ENCODE peak calls at places on chromosomes 12 and 14, in six cellular contexts. U is suprapubic skin; G is thoracic aorta; I is aorta; F is testis; W is CD8-positive, alpha-beta memory T cell. O is an unnamed sample.

GRCh38 chr14:97219356-97220017 is 422.3 kb downstream of the VRK1 start:
- DNase-seq in U (no peak), G (no peak), I (no peak), F (no peak), W (no peak), O (no peak)

GRCh38 chr14:49986344-49987014 is 93.6 kb downstream of the ARF6 start:
- DNase-seq in U (no peak), G (no peak), I (no peak), F (no peak), W (no peak), O (no peak)

GRCh38 chr12:27198036-27198435 is 46.0 kb upstream of the STK38L start:
- DNase-seq in U (no peak), G (peak; percentile 69), I (peak; percentile 82), F (no peak), W (no peak), O (no peak)

GRCh38 chr14:53663709-53664108 is 292.9 kb downstream of the BMP4 start:
- DNase-seq in U (no peak), G (no peak), I (no peak), F (no peak), W (no peak), O (no peak)

GRCh38 chr12:57148469-57149308 is 1.3 kb upstream of the LRP1-AS start:
- DNase-seq in U (peak; percentile 81), G (no peak), I (peak; percentile 88), F (peak; percentile 70), W (no peak), O (no peak)

GRCh38 chr12:32049956-32050355 is 56.7 kb upstream of the BICD1 start:
- DNase-seq in U (no peak), G (no peak), I (no peak), F (no peak), W (no peak), O (no peak)

GRCh38 chr12:104727866-104728449 is 230.1 kb downstream of the SLC41A2 start:
- DNase-seq in U (no peak), G (no peak), I (no peak), F (no peak), W (no peak), O (no peak)

GRCh38 chr12:92277795-92278194 is 132.1 kb upstream of the BTG1 start:
- DNase-seq in U (no peak), G (no peak), I (no peak), F (no peak), W (no peak), O (no peak)

GRCh38 chr14:57085801-57086200 is 182.9 kb downstream of the EXOC5 start:
- DNase-seq in U (no peak), G (no peak), I (no peak), F (peak; percentile 59), W (no peak), O (no peak)

GRCh38 chr14:64848239-64848638 is 31.5 kb downstream of the SPTB start:
- DNase-seq in U (no peak), G (no peak), I (no peak), F (no peak), W (no peak), O (no peak)

GRCh38 chr12:108846320-108846719 is 11.1 kb downstream of the SSH1 start:
- DNase-seq in U (no peak), G (no peak), I (peak; percentile 55), F (no peak), W (no peak), O (no peak)

GRCh38 chr12:6950401-6950801 is 755 bp upstream of the PTPN6 start:
- DNase-seq in U (no peak), G (no peak), I (peak; percentile 4), F (no peak), W (no peak), O (no peak)

GRCh38 chr12:124490584-124491305 is 76.7 kb downstream of the NCOR2 start:
- DNase-seq in U (peak; percentile 76), G (no peak), I (peak; percentile 78), F (peak; percentile 95), W (no peak), O (no peak)

GRCh38 chr12:124488520-124488919 is 78.9 kb downstream of the NCOR2 start:
- DNase-seq in U (no peak), G (no peak), I (no peak), F (peak; percentile 69), W (no peak), O (no peak)

GRCh38 chr12:124489915-124490583 is 77.4 kb downstream of the NCOR2 start:
- DNase-seq in U (no peak), G (no peak), I (no peak), F (no peak), W (no peak), O (no peak)

GRCh38 chr12:124487834-124488165 is 79.6 kb downstream of the NCOR2 start:
- DNase-seq in U (no peak), G (no peak), I (no peak), F (no peak), W (no peak), O (no peak)

DNA sequence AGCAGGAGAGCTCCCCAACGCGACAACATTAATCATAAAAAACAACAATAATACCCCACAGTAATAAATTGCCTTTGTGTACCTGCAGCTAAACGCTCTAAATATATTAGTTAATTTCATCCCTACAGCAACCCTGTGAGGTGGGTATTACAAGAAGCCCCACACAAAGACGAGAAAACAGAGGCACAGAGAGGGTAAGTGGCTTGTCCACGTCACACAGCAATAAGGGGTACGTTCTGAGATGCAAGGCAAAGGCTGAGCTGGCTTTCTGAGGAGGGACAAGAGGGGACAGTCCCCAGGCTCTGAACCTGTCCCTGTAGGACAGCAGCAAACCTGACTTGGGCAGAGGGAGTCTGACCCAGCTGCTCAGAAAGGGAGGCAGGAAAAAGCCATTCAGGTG is 78.2 kb downstream of the NCOR2 start:
- DNase-seq in U (no peak), G (no peak), I (no peak), F (no peak), W (no peak), O (no peak)
- H3K27ac ChIP-seq in U (no peak overlapping the region), G (no peak overlapping the region), I (no peak overlapping the region), F (no peak overlapping the region), W (no peak overlapping the region), O (no peak overlapping the region)

GRCh38 chr12:122899887-122900286 is 4.0 kb upstream of the VPS37B start:
- DNase-seq in U (peak; percentile 16), G (no peak), I (no peak), F (no peak), W (no peak), O (no peak)
- H3K27ac ChIP-seq in U (no peak overlapping the region), G (no peak overlapping the region), I (no peak overlapping the region), F (no peak overlapping the region), W (no peak overlapping the region), O (peak overlapping the region; percentile 96)

DNA sequence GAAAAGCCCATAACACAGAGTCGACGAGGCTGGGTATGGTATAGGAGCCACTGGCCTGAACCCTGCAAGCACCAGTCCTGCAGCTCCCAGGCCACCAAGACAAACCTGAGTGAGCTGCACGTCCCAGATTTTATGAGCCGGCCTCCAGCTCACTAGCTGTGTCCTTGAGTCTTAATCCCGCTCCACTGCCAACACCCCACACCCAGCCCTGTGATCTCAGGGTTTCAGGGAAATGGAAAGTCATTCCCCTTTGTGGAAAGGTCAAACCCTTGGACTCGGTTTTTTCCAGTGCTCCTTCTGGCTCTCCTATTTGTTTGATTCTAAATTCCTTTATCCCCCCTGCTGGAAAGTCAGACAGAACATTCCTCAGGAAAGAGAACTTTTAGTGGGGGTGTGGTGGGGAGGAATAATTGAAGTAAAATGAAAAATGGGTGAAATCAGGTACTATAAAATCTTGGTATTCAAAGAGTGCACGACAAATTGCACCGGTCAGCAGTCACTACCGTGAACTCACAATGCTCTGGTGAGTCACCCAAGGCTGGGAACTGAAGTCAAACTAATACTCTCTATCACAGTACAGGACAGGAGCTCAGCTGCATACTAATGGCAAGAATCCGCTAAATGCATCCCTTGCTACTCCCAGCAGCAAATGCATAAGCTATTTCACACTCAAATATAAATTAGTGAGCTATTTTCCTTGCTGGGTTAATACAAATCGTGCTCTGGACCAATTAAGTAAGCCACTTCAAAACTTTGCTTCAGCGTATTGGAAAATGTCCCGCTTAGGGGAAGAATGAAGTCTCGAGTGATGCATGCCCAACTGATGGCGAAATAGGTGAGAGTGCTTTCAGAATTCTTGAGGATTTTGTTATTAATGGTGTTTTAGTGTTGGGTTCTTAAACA is 9.0 kb downstream of the PITPNM2 start:
- DNase-seq in U (peak; percentile 64), G (peak; percentile 47), I (peak; percentile 77), F (peak; percentile 83), W (no peak), O (no peak)
- H3K27ac ChIP-seq in U (peak overlapping the region; percentile 73), G (peak overlapping the region; percentile 69), I (no peak overlapping the region), F (no peak overlapping the region), W (no peak overlapping the region), O (peak overlapping the region; percentile 83)

GRCh38 chr12:52308807-52309425 is 12.3 kb downstream of the KRT83 start:
- DNase-seq in U (peak; percentile 54), G (no peak), I (no peak), F (no peak), W (no peak), O (no peak)
- H3K27ac ChIP-seq in U (peak overlapping the region; percentile 18), G (no peak overlapping the region), I (no peak overlapping the region), F (no peak overlapping the region), W (no peak overlapping the region), O (peak overlapping the region; percentile 44)

DNA sequence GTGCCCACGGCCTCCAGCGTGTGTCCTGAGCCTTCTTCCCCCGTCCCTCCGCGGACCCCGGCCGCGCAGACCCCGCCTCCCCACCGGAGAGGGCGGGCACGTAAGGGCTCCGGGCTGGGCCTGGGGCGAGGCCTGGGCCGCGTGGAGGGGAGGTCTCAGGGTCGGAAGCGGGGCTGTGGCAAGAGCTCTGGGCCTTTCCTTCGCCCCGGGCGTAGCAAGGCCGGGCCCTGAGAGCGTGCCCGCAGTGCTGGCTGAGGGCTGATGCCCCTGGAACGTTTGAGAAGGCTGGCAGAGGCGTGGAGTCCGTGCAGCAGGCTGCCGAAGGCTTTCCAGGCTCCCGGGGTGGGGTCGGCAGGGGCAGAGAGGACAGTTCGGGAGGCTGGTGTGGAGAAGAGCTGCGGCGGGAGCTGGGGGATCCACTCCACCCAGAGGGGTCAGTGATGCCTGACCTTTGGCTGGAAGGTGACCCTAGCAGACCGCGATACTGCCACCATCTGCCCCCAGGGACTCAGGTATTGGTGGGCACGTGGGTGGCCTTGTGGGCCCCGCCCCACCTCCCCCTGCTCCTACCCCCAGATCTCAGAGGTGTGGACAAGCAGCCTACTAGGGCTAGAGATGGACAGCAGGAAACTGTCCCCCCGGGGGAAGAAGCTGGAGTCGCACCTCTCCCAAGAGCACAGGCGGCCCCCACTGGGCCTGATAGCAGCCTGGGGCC is 545 bp downstream of the TEX22 start:
- DNase-seq in U (no peak), G (no peak), I (peak; percentile 59), F (no peak), W (peak; percentile 21), O (no peak)
- H3K27ac ChIP-seq in U (peak overlapping the region; percentile 84), G (peak overlapping the region; percentile 74), I (no peak overlapping the region), F (peak overlapping the region; percentile 79), W (peak overlapping the region; percentile 78), O (peak overlapping the region; percentile 92)

GRCh38 chr12:124705545-124706138 is 138.2 kb upstream of the NCOR2 start:
- DNase-seq in U (no peak), G (no peak), I (no peak), F (no peak), W (no peak), O (no peak)
- H3K27ac ChIP-seq in U (no peak overlapping the region), G (no peak overlapping the region), I (no peak overlapping the region), F (no peak overlapping the region), W (no peak overlapping the region), O (no peak overlapping the region)